ENCODE peak calls at places on chromosomes 5 and 9, in eight cellular contexts. T, F, C, Y, K, O, Z and N are unnamed samples.

GRCh38 chr5:79023323-79023722 is 38.2 kb upstream of the ARSB start:
- DNase-seq in T (no peak), F (no peak), C (no peak), Y (no peak), K (no peak), O (no peak), Z (no peak), N (no peak)

GRCh38 chr5:159021360-159022177 is 78.1 kb downstream of the EBF1 start:
- DNase-seq in T (no peak), F (no peak), C (no peak), Y (no peak), K (peak; percentile 66), O (no peak), Z (peak; percentile 53), N (no peak)

GRCh38 chr5:27242258-27242626 is 203.9 kb upstream of the CDH9 start:
- DNase-seq in T (no peak), F (no peak), C (no peak), Y (no peak), K (no peak), O (no peak), Z (no peak), N (no peak)

GRCh38 chr5:146368137-146368536 is 29.5 kb downstream of the POU4F3 start:
- DNase-seq in T (no peak), F (no peak), C (no peak), Y (no peak), K (no peak), O (no peak), Z (no peak), N (no peak)

GRCh38 chr5:76082790-76083554 is at the start of gene SV2C:
- DNase-seq in T (no peak), F (peak; percentile 34), C (no peak), Y (peak; percentile 45), K (peak; percentile 36), O (peak; percentile 20), Z (no peak), N (peak; percentile 26)

GRCh38 chr9:98707158-98708102 is 1.3 kb downstream of the GABBR2 start:
- DNase-seq in T (peak; percentile 60), F (peak; percentile 69), C (peak; percentile 66), Y (peak; percentile 70), K (peak; percentile 91), O (no peak), Z (no peak), N (peak; percentile 23)

GRCh38 chr5:107072440-107072839 is 598.3 kb downstream of the EFNA5 start:
- DNase-seq in T (no peak), F (no peak), C (no peak), Y (no peak), K (no peak), O (no peak), Z (no peak), N (no peak)

GRCh38 chr9:114156658-114157421 is 1.5 kb downstream of the COL27A1 start:
- DNase-seq in T (peak; percentile 61), F (peak; percentile 18), C (peak; percentile 75), Y (no peak), K (peak; percentile 85), O (no peak), Z (peak; percentile 75), N (no peak)

GRCh38 chr9:130539473-130540223 is 39.7 kb upstream of the FUBP3 start:
- DNase-seq in T (no peak), F (no peak), C (no peak), Y (no peak), K (peak; percentile 40), O (no peak), Z (peak; percentile 41), N (no peak)

GRCh38 chr9:127032256-127032655 is 90.2 kb downstream of the ANGPTL2 start:
- DNase-seq in T (no peak), F (no peak), C (no peak), Y (no peak), K (no peak), O (no peak), Z (no peak), N (no peak)

GRCh38 chr9:86575825-86576488 is 221.7 kb upstream of the TUT7 start:
- DNase-seq in T (no peak), F (no peak), C (peak; percentile 62), Y (no peak), K (no peak), O (no peak), Z (no peak), N (no peak)

GRCh38 chr9:111839981-111840380 is 45.2 kb upstream of the SHOC1 start:
- DNase-seq in T (no peak), F (no peak), C (no peak), Y (no peak), K (peak; percentile 34), O (no peak), Z (no peak), N (no peak)

GRCh38 chr9:106869028-106869427 is 6.1 kb downstream of the ZNF462 start:
- DNase-seq in T (no peak), F (no peak), C (no peak), Y (no peak), K (peak; percentile 12), O (no peak), Z (no peak), N (no peak)

GRCh38 chr5:147522435-147522834 is 12.6 kb upstream of the DPYSL3 start:
- DNase-seq in T (peak; percentile 87), F (no peak), C (no peak), Y (no peak), K (peak; percentile 9), O (no peak), Z (no peak), N (no peak)

GRCh38 chr9:75889977-75890540 is 414 bp upstream of the PCSK5 start:
- DNase-seq in T (peak; percentile 33), F (no peak), C (no peak), Y (peak; percentile 20), K (peak; percentile 58), O (peak; percentile 24), Z (peak; percentile 65), N (no peak)

GRCh38 chr5:674630-675011 is 18.5 kb downstream of the TPPP start:
- DNase-seq in T (no peak), F (no peak), C (no peak), Y (no peak), K (no peak), O (no peak), Z (no peak), N (no peak)

GRCh38 chr5:14109041-14109747 is 33.9 kb upstream of the TRIO start:
- DNase-seq in T (peak; percentile 68), F (no peak), C (no peak), Y (peak; percentile 76), K (peak; percentile 45), O (no peak), Z (no peak), N (no peak)

GRCh38 chr9:36074870-36075532 is 38.3 kb downstream of the RECK start:
- DNase-seq in T (no peak), F (no peak), C (peak; percentile 68), Y (no peak), K (peak; percentile 56), O (no peak), Z (peak; percentile 88), N (no peak)

GRCh38 chr9:80841888-80842287 is 847.5 kb downstream of the TLE1 start:
- DNase-seq in T (no peak), F (no peak), C (no peak), Y (no peak), K (no peak), O (no peak), Z (no peak), N (no peak)

GRCh38 chr9:14312721-14313377 is 1.1 kb downstream of the NFIB start:
- DNase-seq in T (no peak), F (no peak), C (peak; percentile 62), Y (no peak), K (peak; percentile 35), O (no peak), Z (peak; percentile 34), N (no peak)

GRCh38 chr5:172775326-172776234 is 4.6 kb upstream of the DUSP1 start:
- DNase-seq in T (no peak), F (no peak), C (peak; percentile 71), Y (no peak), K (peak; percentile 78), O (no peak), Z (peak; percentile 87), N (no peak)

GRCh38 chr5:141359790-141360426 is at the start of gene PCDHGB2:
- DNase-seq in T (peak; percentile 27), F (no peak), C (no peak), Y (peak; percentile 65), K (peak; percentile 45), O (no peak), Z (no peak), N (no peak)